ENCODE peak calls at places on chromosomes 2 and 18, in eight cellular contexts. V is activated T-helper 1 cell treated with anti-CD3 and anti-CD28 coated beads, Interleukin-2, amount 50 U/mL, for 16 hours; B is nephron progenitor cell; O is NCI-H2029; D is MM.1S; J is stimulated activated CD8-positive, alpha-beta memory T cell treated with anti-CD3 and anti-CD28 coated beads, Interleukin-4, amount 100 ng/mL, for 1 hour; I is RPMI8226; S is natural killer cell. N is an unnamed sample.

GRCh38 chr18:48355526-48356115 is 53.6 kb downstream of the ZBTB7C start:
- DNase-seq in I (no peak), O (no peak), B (no peak), V (no peak), S (no peak), D (no peak), J (no peak), N (no peak)

GRCh38 chr18:379665-380356 is 112.0 kb upstream of the THOC1 start:
- DNase-seq in D (no peak), B (peak), S (no peak), O (no peak), J (no peak), V (no peak), I (peak), N (no peak)

GRCh38 chr2:239223330-239224248 is 177.2 kb downstream of the HDAC4 start:
- DNase-seq in S (no peak), I (no peak), B (no peak), V (no peak), D (no peak), J (no peak), O (no peak), N (peak)

GRCh38 chr18:22302152-22302551 is 115.6 kb downstream of the CTAGE1 start:
- DNase-seq in O (no peak), D (no peak), V (no peak), J (no peak), I (no peak), S (no peak), B (no peak), N (no peak)

GRCh38 chr2:159226059-159226461 is 60.4 kb downstream of the WDSUB1 start:
- DNase-seq in B (no peak), O (peak), S (peak), I (peak), J (no peak), D (peak), V (no peak), N (no peak)

GRCh38 chr18:76348267-76349066 is 146.6 kb downstream of the ZNF516 start:
- DNase-seq in I (no peak), V (no peak), J (no peak), O (peak), B (peak), D (no peak), S (no peak), N (no peak)

GRCh38 chr2:237319086-237319820 is 94.7 kb downstream of the COL6A3 start:
- DNase-seq in I (no peak), B (no peak), V (no peak), S (no peak), D (no peak), J (no peak), O (no peak), N (no peak)

GRCh38 chr2:61426267-61426897 is 44.5 kb downstream of the USP34 start:
- DNase-seq in J (peak), D (peak), B (peak), S (peak), O (no peak), I (peak), V (peak), N (peak)

GRCh38 chr18:44841769-44842587 is 161.3 kb downstream of the SETBP1 start:
- DNase-seq in J (no peak), S (no peak), V (no peak), B (no peak), I (no peak), O (no peak), D (no peak), N (no peak)

GRCh38 chr18:80159713-80160636 is 50.9 kb downstream of the ADNP2 start:
- DNase-seq in S (no peak), D (no peak), O (no peak), V (no peak), B (no peak), J (no peak), I (no peak), N (no peak)

GRCh38 chr2:113848758-113849460 is 41.0 kb upstream of the ACTR3 start:
- DNase-seq in B (no peak), V (no peak), I (no peak), J (no peak), S (no peak), D (no peak), O (no peak), N (no peak)

GRCh38 chr2:30385327-30385726 is 61.7 kb upstream of the LCLAT1 start:
- DNase-seq in O (no peak), S (no peak), B (peak), D (no peak), J (no peak), V (no peak), I (no peak), N (peak)

GRCh38 chr2:56671973-56672569 is 488.3 kb downstream of the CCDC85A start:
- DNase-seq in D (no peak), B (no peak), V (no peak), O (no peak), S (no peak), J (no peak), I (peak), N (no peak)

GRCh38 chr2:18749912-18750526 is 160.7 kb upstream of the NT5C1B start:
- DNase-seq in I (peak), V (no peak), D (peak), O (no peak), S (no peak), J (no peak), B (peak), N (peak)

N was measured in SJCRH30.